ENCODE peak calls at places on chromosome 4, in eight cellular contexts. One of them, this sample, is unnamed. For H3K9me3 and H3K36me3, the result is how much of the 10 kb centered on the place peaks cover.

GRCh38 chr4:54063737-54064316 is 578 bp downstream of the CHIC2 start:
- DNase-seq in CD4-positive, alpha-beta memory T cell: peak
- DNase-seq in testis: peak
- DNase-seq in ascending aorta: peak
- DNase-seq in heart right ventricle: peak
- DNase-seq in GM23248: peak
- DNase-seq in cardiac muscle cell: peak
- DNase-seq in thoracic aorta: no peak
- DNase-seq in this sample: peak

GRCh38 chr4:123244233-123244632 is 152.4 kb upstream of the SPRY1 start:
- DNase-seq in testis: peak
- DNase-seq in heart right ventricle: peak
- DNase-seq in GM23248: no peak
- DNase-seq in CD4-positive, alpha-beta memory T cell: no peak
- DNase-seq in thoracic aorta: no peak
- DNase-seq in cardiac muscle cell: no peak
- DNase-seq in ascending aorta: peak
- DNase-seq in this sample: no peak

GRCh38 chr4:185213829-185214228 is 4.4 kb downstream of the SNX25 start:
- DNase-seq in heart right ventricle: no peak
- DNase-seq in GM23248: no peak
- DNase-seq in ascending aorta: peak
- DNase-seq in thoracic aorta: no peak
- DNase-seq in testis: no peak
- DNase-seq in cardiac muscle cell: no peak
- DNase-seq in CD4-positive, alpha-beta memory T cell: no peak
- DNase-seq in this sample: no peak

GRCh38 chr4:94877973-94878372 is 120.2 kb downstream of the BMPR1B start:
- DNase-seq in CD4-positive, alpha-beta memory T cell: no peak
- DNase-seq in thoracic aorta: no peak
- DNase-seq in cardiac muscle cell: no peak
- DNase-seq in GM23248: peak
- DNase-seq in heart right ventricle: no peak
- DNase-seq in testis: no peak
- DNase-seq in ascending aorta: no peak
- DNase-seq in this sample: no peak

GRCh38 chr4:142961866-142962265 is 115.8 kb upstream of the INPP4B start:
- DNase-seq in testis: peak
- DNase-seq in thoracic aorta: no peak
- DNase-seq in ascending aorta: no peak
- DNase-seq in heart right ventricle: no peak
- DNase-seq in CD4-positive, alpha-beta memory T cell: no peak
- DNase-seq in cardiac muscle cell: no peak
- DNase-seq in GM23248: no peak
- DNase-seq in this sample: no peak

GRCh38 chr4:185396724-185397402 is at the start of gene ANKRD37:
- DNase-seq in GM23248: peak
- DNase-seq in CD4-positive, alpha-beta memory T cell: no peak
- DNase-seq in ascending aorta: peak
- DNase-seq in heart right ventricle: peak
- DNase-seq in thoracic aorta: no peak
- DNase-seq in testis: no peak
- DNase-seq in cardiac muscle cell: peak
- DNase-seq in this sample: no peak

GRCh38 chr4:118918388-118918787 is 29.7 kb downstream of the SYNPO2 start:
- DNase-seq in GM23248: peak
- DNase-seq in heart right ventricle: no peak
- DNase-seq in cardiac muscle cell: no peak
- DNase-seq in CD4-positive, alpha-beta memory T cell: no peak
- DNase-seq in ascending aorta: no peak
- DNase-seq in testis: peak
- DNase-seq in thoracic aorta: no peak
- DNase-seq in this sample: no peak

GRCh38 chr4:159193256-159193655 is 90.4 kb downstream of the RAPGEF2 start:
- DNase-seq in ascending aorta: no peak
- DNase-seq in testis: no peak
- DNase-seq in GM23248: no peak
- DNase-seq in cardiac muscle cell: no peak
- DNase-seq in heart right ventricle: no peak
- DNase-seq in thoracic aorta: no peak
- DNase-seq in CD4-positive, alpha-beta memory T cell: no peak
- DNase-seq in this sample: no peak

GRCh38 chr4:89303177-89303576 is 4.4 kb downstream of the GPRIN3 start:
- DNase-seq in CD4-positive, alpha-beta memory T cell: peak
- DNase-seq in heart right ventricle: peak
- DNase-seq in testis: no peak
- DNase-seq in cardiac muscle cell: no peak
- DNase-seq in ascending aorta: peak
- DNase-seq in GM23248: no peak
- DNase-seq in thoracic aorta: no peak
- DNase-seq in this sample: peak

GRCh38 chr4:157043131-157043530 is 32.8 kb upstream of the GLRB start:
- DNase-seq in testis: no peak
- DNase-seq in GM23248: peak
- DNase-seq in CD4-positive, alpha-beta memory T cell: no peak
- DNase-seq in cardiac muscle cell: peak
- DNase-seq in heart right ventricle: no peak
- DNase-seq in ascending aorta: no peak
- DNase-seq in thoracic aorta: no peak
- DNase-seq in this sample: no peak

GRCh38 chr4:6918345-6918744 is 8.7 kb downstream of the TBC1D14 start:
- DNase-seq in cardiac muscle cell: no peak
- DNase-seq in heart right ventricle: no peak
- DNase-seq in CD4-positive, alpha-beta memory T cell: peak
- DNase-seq in testis: no peak
- DNase-seq in GM23248: no peak
- DNase-seq in ascending aorta: no peak
- DNase-seq in thoracic aorta: no peak
- DNase-seq in this sample: peak

GRCh38 chr4:139691-140090 is 15.4 kb downstream of the ZNF718 start:
- DNase-seq in ascending aorta: no peak
- DNase-seq in testis: no peak
- DNase-seq in GM23248: no peak
- DNase-seq in CD4-positive, alpha-beta memory T cell: no peak
- DNase-seq in heart right ventricle: no peak
- DNase-seq in thoracic aorta: no peak
- DNase-seq in cardiac muscle cell: no peak
- DNase-seq in this sample: no peak
- H3K9me3 ChIP-seq in ascending aorta: under half
- H3K9me3 ChIP-seq in testis: under half
- H3K9me3 ChIP-seq in GM23248: under half
- H3K9me3 ChIP-seq in CD4-positive, alpha-beta memory T cell: under half
- H3K9me3 ChIP-seq in heart right ventricle: half or more
- H3K9me3 ChIP-seq in thoracic aorta: half or more
- H3K9me3 ChIP-seq in cardiac muscle cell: under half
- H3K9me3 ChIP-seq in this sample: half or more

DNA sequence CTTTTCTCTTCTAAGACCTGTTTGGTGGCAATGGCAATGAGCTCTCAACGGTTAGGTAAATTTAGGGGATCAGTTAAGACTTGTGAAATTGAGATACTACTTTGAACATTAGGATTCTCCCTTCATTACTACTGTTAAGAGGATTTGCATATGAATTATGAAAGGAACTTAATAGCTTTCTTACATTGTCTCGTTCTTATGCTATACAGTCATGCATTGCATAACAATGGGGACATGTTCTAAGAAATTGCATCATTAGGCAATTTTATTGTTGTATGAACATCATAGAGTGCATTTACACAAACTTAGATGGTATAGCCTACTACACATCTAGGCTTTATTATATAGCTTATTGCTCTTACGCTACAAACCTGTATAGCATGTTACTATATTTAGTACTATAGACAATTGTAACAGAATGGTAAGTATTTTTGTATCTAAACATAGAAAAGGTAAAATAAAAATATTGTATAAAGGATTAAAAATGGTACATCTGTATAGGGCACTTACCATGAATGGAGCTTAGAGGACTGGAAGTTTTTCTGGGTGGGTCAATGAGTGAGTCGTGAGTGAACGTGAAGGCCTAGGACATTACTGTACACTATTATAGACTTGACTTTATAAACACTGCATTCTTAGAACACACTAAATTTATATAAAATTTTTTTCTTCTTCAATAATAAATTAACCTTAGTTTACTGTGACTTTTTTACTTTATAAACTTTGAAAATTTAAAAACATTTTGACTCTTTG is 62.5 kb downstream of the PAQR3 start:
- DNase-seq in CD4-positive, alpha-beta memory T cell: no peak
- DNase-seq in testis: no peak
- DNase-seq in thoracic aorta: no peak
- DNase-seq in GM23248: peak
- DNase-seq in cardiac muscle cell: no peak
- DNase-seq in ascending aorta: no peak
- DNase-seq in heart right ventricle: no peak
- DNase-seq in this sample: no peak
- H3K36me3 ChIP-seq in CD4-positive, alpha-beta memory T cell: under half
- H3K36me3 ChIP-seq in testis: under half
- H3K36me3 ChIP-seq in thoracic aorta: under half
- H3K36me3 ChIP-seq in GM23248: under half
- H3K36me3 ChIP-seq in cardiac muscle cell: under half
- H3K36me3 ChIP-seq in ascending aorta: under half
- H3K36me3 ChIP-seq in heart right ventricle: under half
- H3K36me3 ChIP-seq in this sample: under half

GRCh38 chr4:14636563-14636962 is 365.7 kb upstream of the CPEB2 start:
- DNase-seq in CD4-positive, alpha-beta memory T cell: no peak
- DNase-seq in thoracic aorta: no peak
- DNase-seq in cardiac muscle cell: no peak
- DNase-seq in ascending aorta: no peak
- DNase-seq in GM23248: no peak
- DNase-seq in testis: no peak
- DNase-seq in heart right ventricle: no peak
- DNase-seq in this sample: no peak

GRCh38 chr4:14641871-14642270 is 360.4 kb upstream of the CPEB2 start:
- DNase-seq in cardiac muscle cell: no peak
- DNase-seq in CD4-positive, alpha-beta memory T cell: no peak
- DNase-seq in thoracic aorta: no peak
- DNase-seq in GM23248: no peak
- DNase-seq in testis: no peak
- DNase-seq in ascending aorta: no peak
- DNase-seq in heart right ventricle: no peak
- DNase-seq in this sample: no peak

GRCh38 chr4:14644568-14645282 is 357.6 kb upstream of the CPEB2 start:
- DNase-seq in ascending aorta: no peak
- DNase-seq in CD4-positive, alpha-beta memory T cell: no peak
- DNase-seq in cardiac muscle cell: no peak
- DNase-seq in testis: no peak
- DNase-seq in thoracic aorta: no peak
- DNase-seq in heart right ventricle: no peak
- DNase-seq in GM23248: no peak
- DNase-seq in this sample: no peak

GRCh38 chr4:14640476-14640875 is 361.8 kb upstream of the CPEB2 start:
- DNase-seq in ascending aorta: no peak
- DNase-seq in CD4-positive, alpha-beta memory T cell: no peak
- DNase-seq in testis: no peak
- DNase-seq in cardiac muscle cell: no peak
- DNase-seq in heart right ventricle: no peak
- DNase-seq in thoracic aorta: no peak
- DNase-seq in GM23248: no peak
- DNase-seq in this sample: no peak
- H3K9me3 ChIP-seq in ascending aorta: under half
- H3K9me3 ChIP-seq in CD4-positive, alpha-beta memory T cell: under half
- H3K9me3 ChIP-seq in testis: under half
- H3K9me3 ChIP-seq in cardiac muscle cell: under half
- H3K9me3 ChIP-seq in heart right ventricle: under half
- H3K9me3 ChIP-seq in thoracic aorta: under half
- H3K9me3 ChIP-seq in GM23248: under half
- H3K9me3 ChIP-seq in this sample: under half

DNA sequence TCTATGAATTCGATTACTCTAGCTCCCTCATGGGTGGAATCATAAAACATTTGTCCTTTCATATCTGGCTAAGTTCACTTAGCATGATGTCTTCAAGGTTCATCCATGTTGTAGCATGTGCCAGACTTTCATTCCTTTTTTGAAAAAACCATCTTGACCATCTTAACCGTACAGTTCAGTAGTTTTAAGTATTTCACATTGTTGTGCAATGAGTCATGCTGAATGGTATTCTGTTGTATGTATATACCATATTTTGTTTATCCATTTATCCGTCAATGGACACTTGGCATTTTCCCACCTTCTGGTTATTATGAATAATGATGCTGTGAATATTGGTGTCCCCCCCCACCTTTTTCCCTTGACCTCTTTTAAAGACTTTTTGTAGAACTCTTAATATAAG is 72.4 kb upstream of the TLR2 start:
- DNase-seq in CD4-positive, alpha-beta memory T cell: no peak
- DNase-seq in cardiac muscle cell: no peak
- DNase-seq in heart right ventricle: no peak
- DNase-seq in ascending aorta: no peak
- DNase-seq in GM23248: peak
- DNase-seq in thoracic aorta: no peak
- DNase-seq in testis: no peak
- DNase-seq in this sample: no peak
- H3K36me3 ChIP-seq in CD4-positive, alpha-beta memory T cell: half or more
- H3K36me3 ChIP-seq in cardiac muscle cell: under half
- H3K36me3 ChIP-seq in heart right ventricle: under half
- H3K36me3 ChIP-seq in ascending aorta: under half
- H3K36me3 ChIP-seq in GM23248: under half
- H3K36me3 ChIP-seq in thoracic aorta: under half
- H3K36me3 ChIP-seq in testis: under half
- H3K36me3 ChIP-seq in this sample: half or more

DNA sequence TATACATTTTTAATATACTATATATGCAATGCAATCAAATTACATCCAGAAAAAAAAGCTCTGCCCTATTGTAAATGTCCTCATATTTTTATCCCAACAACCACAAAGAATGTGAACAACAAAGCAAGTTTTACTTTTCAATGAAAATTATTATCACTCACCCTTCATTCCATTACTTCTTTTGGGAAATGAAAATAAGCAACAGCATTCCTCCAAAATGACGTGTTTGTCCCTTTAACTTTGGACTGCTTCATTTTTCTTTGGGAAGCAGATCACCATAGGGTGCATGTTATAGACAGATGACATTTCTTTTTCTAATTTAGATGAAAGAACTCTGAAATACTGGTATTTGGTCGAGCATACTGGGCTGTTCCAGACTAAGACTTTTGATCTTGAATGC is 667.1 kb upstream of the BOD1L1 start:
- DNase-seq in thoracic aorta: no peak
- DNase-seq in ascending aorta: no peak
- DNase-seq in GM23248: peak
- DNase-seq in CD4-positive, alpha-beta memory T cell: no peak
- DNase-seq in heart right ventricle: no peak
- DNase-seq in testis: no peak
- DNase-seq in cardiac muscle cell: no peak
- DNase-seq in this sample: no peak
- H3K9me3 ChIP-seq in thoracic aorta: under half
- H3K9me3 ChIP-seq in ascending aorta: under half
- H3K9me3 ChIP-seq in GM23248: under half
- H3K9me3 ChIP-seq in CD4-positive, alpha-beta memory T cell: under half
- H3K9me3 ChIP-seq in heart right ventricle: under half
- H3K9me3 ChIP-seq in testis: under half
- H3K9me3 ChIP-seq in cardiac muscle cell: under half
- H3K9me3 ChIP-seq in this sample: under half